ENCODE peak calls at places on chromosomes 4 and X, in ten cellular contexts. C is activated CD4-positive, alpha-beta T cell treated with anti-CD3 and anti-CD28 coated beads, Interleukin-2, amount 50 U/mL, for 24 hours; N is bronchial epithelial cell; M is CD4-positive, CD25-positive, alpha-beta regulatory T cell; F is midbrain; Y is stimulated activated naive CD8-positive, alpha-beta T cell treated with anti-CD3 and anti-CD28 coated beads, Interleukin-15, Interleukin-2, amounts not matched to agents 100 U/mL and 50 U/mL, for 24 hours; W is fibroblast of mammary gland; T is stimulated activated CD4-positive, alpha-beta T cell treated with anti-CD3 and anti-CD28 coated beads, Interleukin-15, amount 100 ng/mL, for 1 hour; H is tibial nerve; U is glutamatergic neuron. K is an unnamed sample.

GRCh38 chrX:128464091-128464490 is 411.9 kb upstream of the ACTRT1 start:
- DNase-seq in C (no peak), N (peak), M (no peak), F (no peak), Y (no peak), W (no peak), T (no peak), H (no peak), U (no peak), K (no peak)

GRCh38 chrX:154350429-154351182 is 23.8 kb downstream of the FLNA start:
- DNase-seq in C (no peak), N (no peak), M (no peak), F (no peak), Y (no peak), W (no peak), T (no peak), H (no peak), U (no peak), K (no peak)

GRCh38 chr4:151997461-151997860 is 236.7 kb upstream of the GATB start:
- DNase-seq in C (no peak), N (no peak), M (no peak), F (no peak), Y (no peak), W (no peak), T (no peak), H (no peak), U (no peak), K (no peak)

GRCh38 chr4:73187325-73187724 is 71.3 kb downstream of the ANKRD17 start:
- DNase-seq in C (no peak), N (no peak), M (no peak), F (no peak), Y (no peak), W (peak), T (no peak), H (no peak), U (no peak), K (no peak)

GRCh38 chrX:48770296-48770695 is 8.7 kb downstream of the GLOD5 start:
- DNase-seq in C (no peak), N (no peak), M (no peak), F (no peak), Y (no peak), W (no peak), T (no peak), H (no peak), U (no peak), K (no peak)

GRCh38 chr4:8912506-8912905 is 40.9 kb upstream of the HMX1 start:
- DNase-seq in C (no peak), N (no peak), M (no peak), F (no peak), Y (no peak), W (no peak), T (no peak), H (no peak), U (no peak), K (no peak)

GRCh38 chrX:23127586-23127985 is 127.8 kb downstream of the DDX53 start:
- DNase-seq in C (no peak), N (no peak), M (no peak), F (no peak), Y (no peak), W (no peak), T (no peak), H (no peak), U (no peak), K (no peak)

GRCh38 chrX:108160309-108160708 is 68.7 kb downstream of the ATG4A start:
- DNase-seq in C (no peak), N (no peak), M (no peak), F (no peak), Y (no peak), W (no peak), T (no peak), H (no peak), U (no peak), K (no peak)

GRCh38 chr4:19214591-19214990 is 1037.1 kb upstream of the SLIT2 start:
- DNase-seq in C (no peak), N (peak), M (no peak), F (no peak), Y (no peak), W (peak), T (no peak), H (no peak), U (no peak), K (no peak)

GRCh38 chr4:151807220-151807619 is 46.4 kb upstream of the GATB start:
- DNase-seq in C (no peak), N (no peak), M (no peak), F (no peak), Y (no peak), W (no peak), T (no peak), H (no peak), U (no peak), K (no peak)

GRCh38 chr4:8276358-8277240 is 7.0 kb downstream of the HTRA3 start:
- DNase-seq in C (no peak), N (no peak), M (no peak), F (no peak), Y (no peak), W (peak), T (no peak), H (no peak), U (peak), K (no peak)

GRCh38 chr4:168656055-168656660 is 159.3 kb downstream of the PALLD start:
- DNase-seq in C (no peak), N (peak), M (no peak), F (no peak), Y (no peak), W (peak), T (no peak), H (no peak), U (no peak), K (no peak)

GRCh38 chr4:41160010-41160789 is 54.1 kb downstream of the APBB2 start:
- DNase-seq in C (no peak), N (peak), M (no peak), F (no peak), Y (no peak), W (peak), T (no peak), H (no peak), U (no peak), K (no peak)

GRCh38 chrX:135973025-135973547 is 702 bp downstream of the MMGT1 start:
- DNase-seq in C (no peak), N (peak), M (peak), F (no peak), Y (no peak), W (peak), T (no peak), H (no peak), U (no peak), K (no peak)

GRCh38 chr4:159141193-159141592 is 38.3 kb downstream of the RAPGEF2 start:
- DNase-seq in C (no peak), N (no peak), M (no peak), F (no peak), Y (no peak), W (peak), T (no peak), H (no peak), U (no peak), K (no peak)